ENCODE peak calls at places on chromosomes 3 and 15, in six cellular contexts. C, V, X, P, K and W are unnamed samples.

GRCh38 chr3:191296041-191296541 is 33.1 kb upstream of the CCDC50 start:
- DNase-seq in K (no peak), P (peak; percentile 88), V (no peak), X (no peak), C (no peak), W (no peak)

GRCh38 chr3:42874749-42875148 is 930 bp downstream of the CYP8B1 start:
- DNase-seq in K (no peak), V (no peak), C (no peak), P (no peak), X (no peak), W (no peak)

GRCh38 chr3:41274944-41275668 is 75.8 kb downstream of the CTNNB1 start:
- DNase-seq in X (peak; percentile 88), C (peak; percentile 58), P (no peak), K (no peak), V (no peak), W (no peak)

GRCh38 chr3:160667452-160667851 is 9.5 kb upstream of the ARL14 start:
- DNase-seq in X (no peak), P (no peak), C (peak; percentile 21), K (peak; percentile 24), V (no peak), W (no peak)

GRCh38 chr15:40347559-40348470 is 3.0 kb upstream of the PHGR1 start:
- DNase-seq in P (no peak), C (no peak), V (no peak), K (no peak), X (no peak), W (no peak)

GRCh38 chr3:196287066-196287404 is 491 bp downstream of the PCYT1A start:
- DNase-seq in P (no peak), X (no peak), C (peak; percentile 7), K (no peak), V (no peak), W (no peak)

GRCh38 chr3:114712728-114713492 is 419.1 kb downstream of the TIGIT start:
- DNase-seq in C (no peak), X (no peak), V (no peak), K (no peak), P (no peak), W (no peak)

GRCh38 chr15:51672100-51672731 is 9.1 kb upstream of the SCG3 start:
- DNase-seq in C (no peak), P (no peak), V (peak; percentile 40), K (no peak), X (no peak), W (peak; percentile 70)

GRCh38 chr3:187739125-187739560 is 6.1 kb downstream of the BCL6 start:
- DNase-seq in V (no peak), C (no peak), P (no peak), X (no peak), K (no peak), W (peak; percentile 32)

GRCh38 chr15:60583194-60583593 is 104.3 kb upstream of the ICE2 start:
- DNase-seq in X (no peak), K (no peak), P (no peak), C (no peak), V (no peak), W (no peak)

GRCh38 chr3:167209011-167209410 is 171.1 kb downstream of the ZBBX start:
- DNase-seq in P (no peak), K (no peak), X (no peak), V (no peak), C (no peak), W (no peak)

GRCh38 chr15:101724675-101725005 is 367 bp upstream of the TARS3 start:
- DNase-seq in V (no peak), C (no peak), P (no peak), K (no peak), X (no peak), W (no peak)

GRCh38 chr15:35925634-35926380 is 379.8 kb upstream of the DPH6 start:
- DNase-seq in P (no peak), K (no peak), V (no peak), X (no peak), C (peak; percentile 0), W (no peak)

GRCh38 chr3:175149675-175150074 is 290.5 kb downstream of the NAALADL2 start:
- DNase-seq in X (peak; percentile 1), K (no peak), C (no peak), P (peak; percentile 62), V (no peak), W (no peak)

GRCh38 chr3:102885289-102885688 is 450.5 kb downstream of the ZPLD1 start:
- DNase-seq in C (no peak), P (no peak), X (peak; percentile 83), K (no peak), V (no peak), W (no peak)

GRCh38 chr3:189806171-189806951 is 175.2 kb downstream of the TP63 start:
- DNase-seq in C (no peak), V (no peak), X (no peak), P (no peak), K (no peak), W (no peak)

GRCh38 chr3:97692406-97692805 is 72.2 kb upstream of the ARL6 start:
- DNase-seq in C (no peak), K (no peak), V (no peak), P (no peak), X (no peak), W (no peak)

GRCh38 chr3:182713743-182714517 is 79.4 kb upstream of the ATP11B start:
- DNase-seq in P (peak; percentile 49), V (no peak), K (peak; percentile 75), C (peak; percentile 40), X (peak; percentile 58), W (peak; percentile 81)

GRCh38 chr15:23372284-23372683 is 17.7 kb downstream of the GOLGA8S start:
- DNase-seq in V (no peak), P (no peak), C (no peak), K (no peak), X (no peak), W (peak; percentile 83)

GRCh38 chr3:150216041-150216811 is 191.9 kb upstream of the TSC22D2 start:
- DNase-seq in P (no peak), K (peak; percentile 12), C (no peak), X (no peak), V (no peak), W (peak; percentile 50)

GRCh38 chr3:190863119-190863465 is 598 bp upstream of the GMNC start:
- DNase-seq in P (no peak), C (no peak), V (no peak), X (no peak), K (no peak), W (no peak)

GRCh38 chr3:149489060-149489690 is 14.7 kb downstream of the TM4SF4 start:
- DNase-seq in C (no peak), P (no peak), X (no peak), K (peak; percentile 80), V (peak; percentile 37), W (peak; percentile 22)

GRCh38 chr3:113912551-113913246 is 35.1 kb upstream of the ZDHHC23 start:
- DNase-seq in V (peak; percentile 17), P (peak; percentile 35), K (peak; percentile 66), X (peak; percentile 69), C (peak; percentile 24), W (peak; percentile 62)

DNA sequence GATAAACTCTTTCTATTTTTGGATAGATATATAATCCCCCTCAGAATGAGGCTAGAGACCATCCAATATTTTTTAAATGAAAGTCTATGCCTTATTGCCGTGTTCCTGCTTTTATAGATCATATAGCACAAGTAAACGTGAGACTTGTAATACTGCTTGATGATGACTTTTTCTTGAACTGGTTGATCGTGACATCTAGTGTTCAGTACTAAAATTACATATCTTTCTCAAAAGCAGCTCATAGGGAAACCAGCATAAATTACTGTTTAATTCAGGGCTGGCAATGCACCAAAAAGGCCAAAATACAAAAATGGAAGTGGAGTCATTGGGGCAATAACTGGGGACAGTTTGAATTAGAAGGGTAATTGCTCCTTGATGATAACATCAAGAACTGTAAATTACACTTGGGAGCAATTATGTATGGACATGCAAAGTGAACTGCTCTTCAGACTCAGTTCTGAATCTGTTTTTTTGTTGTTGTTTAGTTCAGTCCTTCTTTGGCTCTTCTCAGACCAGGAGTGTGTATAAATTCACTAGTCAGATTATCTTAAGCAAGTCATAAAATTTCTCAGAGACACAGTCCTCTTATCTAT is 325.3 kb downstream of the THSD4 start:
- DNase-seq in V (no peak), K (peak; percentile 84), X (peak; percentile 27), P (peak; percentile 23), C (peak; percentile 67), W (peak; percentile 60)
- TF ChIP-seq MYC in V (no peak), K (no peak), X (no peak), P (no peak), C (no peak), W (no peak)

DNA sequence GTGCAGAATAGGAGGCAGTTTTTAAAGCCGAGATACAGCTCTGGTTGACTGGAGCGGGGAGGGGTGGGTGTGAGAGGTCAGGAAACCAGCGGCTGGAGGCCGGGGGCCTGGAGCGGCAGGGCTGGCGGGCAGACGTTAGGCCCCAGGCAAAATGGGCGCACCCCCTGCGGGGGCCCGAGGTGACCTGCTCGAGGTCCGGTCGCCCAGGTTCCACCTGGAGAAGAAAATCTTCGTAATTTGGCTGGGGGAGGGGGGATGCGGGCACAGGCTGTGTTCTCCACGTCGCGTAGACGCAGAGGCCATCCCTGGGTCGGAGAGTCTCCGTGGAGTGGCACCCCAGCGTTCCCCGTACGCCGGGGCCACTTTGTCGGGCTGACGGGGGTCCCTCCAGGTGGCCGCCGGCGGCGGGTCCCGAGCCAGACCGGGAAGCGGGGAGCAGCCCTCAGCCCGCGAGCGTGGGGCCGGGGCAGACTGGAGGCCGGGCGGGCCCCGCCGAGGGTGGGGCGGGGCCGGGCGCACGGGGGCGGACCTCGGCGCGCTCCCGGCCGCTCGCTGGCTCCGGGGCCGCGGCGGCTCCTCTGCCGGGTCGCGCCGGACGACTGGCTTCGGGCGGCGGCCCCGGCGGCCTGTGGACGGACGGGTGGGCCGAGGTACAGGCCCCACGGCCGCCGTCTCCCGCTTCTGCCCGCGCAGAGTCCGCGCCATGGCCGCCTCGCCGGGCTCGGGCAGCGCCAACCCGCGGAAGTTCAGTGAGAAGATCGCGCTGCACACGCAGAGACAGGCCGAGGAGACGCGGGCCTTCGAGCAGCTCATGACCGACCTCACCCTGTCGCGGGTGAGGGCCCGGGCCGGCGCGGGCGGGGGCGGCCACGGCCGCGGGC is at the start of gene CRTC3:
- DNase-seq in C (peak; percentile 74), P (no peak), V (peak; percentile 92), X (no peak), K (peak; percentile 49), W (peak; percentile 72)
- TF ChIP-seq MAX in C (no peak), P (no peak), V (peak; percentile 14), X (peak; percentile 57), K (no peak), W (peak; percentile 4)

DNA sequence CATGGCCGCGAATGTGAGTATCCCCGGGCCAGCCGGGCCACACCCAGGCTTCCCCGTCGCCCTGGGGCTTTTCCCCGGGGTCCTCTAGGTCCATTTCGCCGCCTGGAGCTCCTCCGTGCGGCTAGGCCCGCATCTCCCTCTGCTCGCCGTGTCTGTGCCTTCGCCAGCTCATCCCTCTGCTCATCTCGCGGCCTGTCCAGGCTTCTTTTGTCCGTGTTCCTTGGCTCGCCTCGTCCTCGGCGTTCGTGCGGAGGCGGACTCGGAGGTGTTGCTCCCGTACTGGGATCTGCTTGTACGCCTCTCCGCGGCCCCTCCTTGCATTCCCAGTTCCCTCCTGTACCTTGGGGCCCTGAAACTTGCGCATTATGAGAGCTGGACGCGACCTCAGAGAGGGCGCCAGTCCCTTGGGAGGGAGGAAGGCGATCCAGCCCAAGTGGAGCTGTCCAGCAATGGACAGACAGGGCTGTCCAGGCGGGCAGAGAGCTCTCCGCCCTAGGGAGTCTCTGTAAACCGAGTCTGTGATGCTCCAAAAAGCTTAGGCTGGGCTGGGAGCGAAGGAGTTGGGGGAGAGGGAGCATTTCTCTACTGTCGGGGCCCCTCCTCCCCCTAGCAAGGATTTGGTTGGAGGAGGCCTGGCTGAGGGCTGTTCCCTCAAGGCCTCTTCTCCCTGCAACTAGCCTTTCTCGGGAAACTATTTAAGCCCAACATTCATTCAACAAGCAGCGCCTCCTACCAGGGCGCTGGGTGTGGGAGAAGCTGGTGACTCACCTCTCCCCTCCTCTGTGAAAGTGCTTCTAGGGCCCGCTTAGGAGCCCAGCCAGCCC is 553 bp downstream of the TMEM43 start:
- DNase-seq in P (no peak), C (peak; percentile 68), V (peak; percentile 64), K (peak; percentile 84), X (peak; percentile 72), W (peak; percentile 89)
- TF ChIP-seq MYC in P (no peak), C (no peak), V (no peak), K (no peak), X (peak; percentile 11), W (no peak)

GRCh38 chr3:197734667-197735318 is 1.9 kb downstream of the RUBCN start:
- DNase-seq in V (no peak), K (no peak), P (peak; percentile 90), X (no peak), C (no peak), W (peak; percentile 51)
- TF ChIP-seq MAX in V (no peak), K (no peak), P (no peak), X (no peak), C (no peak), W (no peak)